ENCODE peak calls at places on chromosomes 4 and X, in nine cellular contexts. Y, F, L, I, K, R, W, O and J are unnamed samples.

GRCh38 chr4:27149541-27150212 is 289.0 kb downstream of the STIM2 start:
- DNase-seq in Y (no peak), F (no peak), L (no peak), I (no peak), K (no peak), R (no peak), W (no peak), O (no peak), J (no peak)

GRCh38 chrX:78979789-78980464 is 34.7 kb downstream of the P2RY10 start:
- DNase-seq in Y (no peak), F (no peak), L (no peak), I (no peak), K (no peak), R (no peak), W (no peak), O (no peak), J (no peak)

GRCh38 chr4:86497980-86498379 is 96.1 kb upstream of the PTPN13 start:
- DNase-seq in Y (no peak), F (no peak), L (no peak), I (no peak), K (peak), R (no peak), W (peak), O (no peak), J (no peak)

GRCh38 chr4:185587065-185587443 is 51.7 kb upstream of the PDLIM3 start:
- DNase-seq in Y (no peak), F (no peak), L (no peak), I (no peak), K (no peak), R (no peak), W (no peak), O (no peak), J (no peak)

GRCh38 chr4:165489786-165490185 is 111.0 kb downstream of the CPE start:
- DNase-seq in Y (no peak), F (no peak), L (no peak), I (no peak), K (no peak), R (no peak), W (no peak), O (no peak), J (no peak)

GRCh38 chrX:107272431-107272921 is 66.1 kb downstream of the DNAAF6 start:
- DNase-seq in Y (no peak), F (peak), L (no peak), I (no peak), K (peak), R (peak), W (peak), O (no peak), J (no peak)

GRCh38 chr4:38565271-38566199 is 98.5 kb upstream of the KLF3 start:
- DNase-seq in Y (peak), F (peak), L (peak), I (no peak), K (no peak), R (no peak), W (peak), O (no peak), J (no peak)

GRCh38 chrX:151902813-151903591 is 9.7 kb upstream of the MAGEA4 start:
- DNase-seq in Y (peak), F (peak), L (peak), I (no peak), K (no peak), R (peak), W (peak), O (peak), J (no peak)

GRCh38 chr4:76781698-76782595 is 116.0 kb downstream of the SOWAHB start:
- DNase-seq in Y (no peak), F (no peak), L (no peak), I (no peak), K (peak), R (no peak), W (no peak), O (no peak), J (no peak)

GRCh38 chr4:72448231-72448630 is 120.8 kb downstream of the ADAMTS3 start:
- DNase-seq in Y (no peak), F (no peak), L (no peak), I (no peak), K (no peak), R (no peak), W (no peak), O (no peak), J (no peak)

GRCh38 chrX:635428-636192 is 5.0 kb downstream of the SHOX start:
- DNase-seq in Y (no peak), F (no peak), L (no peak), I (no peak), K (peak), R (no peak), W (no peak), O (no peak), J (no peak)

GRCh38 chr4:87235020-87235671 is 14.7 kb upstream of the KLHL8 start:
- DNase-seq in Y (no peak), F (no peak), L (no peak), I (no peak), K (no peak), R (no peak), W (no peak), O (no peak), J (no peak)

GRCh38 chr4:6465985-6466384 is 6.4 kb downstream of the PPP2R2C start:
- DNase-seq in Y (no peak), F (no peak), L (no peak), I (peak), K (peak), R (no peak), W (no peak), O (no peak), J (no peak)

GRCh38 chrX:27336466-27337091 is 126.6 kb downstream of the PPP4R3C start:
- DNase-seq in Y (peak), F (peak), L (no peak), I (no peak), K (peak), R (peak), W (peak), O (no peak), J (no peak)

GRCh38 chr4:147057631-147057980 is 111.9 kb upstream of the TTC29 start:
- DNase-seq in Y (peak), F (no peak), L (no peak), I (no peak), K (no peak), R (no peak), W (no peak), O (no peak), J (no peak)

GRCh38 chr4:121376097-121376496 is 4.7 kb downstream of the QRFPR start:
- DNase-seq in Y (no peak), F (no peak), L (no peak), I (no peak), K (no peak), R (no peak), W (no peak), O (no peak), J (no peak)

GRCh38 chr4:156939151-156939550 is 32.4 kb downstream of the PDGFC start:
- DNase-seq in Y (no peak), F (no peak), L (no peak), I (no peak), K (no peak), R (no peak), W (no peak), O (no peak), J (no peak)

GRCh38 chr4:20403317-20403716 is 151.6 kb downstream of the SLIT2 start:
- DNase-seq in Y (no peak), F (no peak), L (no peak), I (no peak), K (no peak), R (no peak), W (no peak), O (no peak), J (no peak)

GRCh38 chr4:20412072-20412471 is 160.4 kb downstream of the SLIT2 start:
- DNase-seq in Y (no peak), F (no peak), L (no peak), I (no peak), K (no peak), R (no peak), W (no peak), O (no peak), J (no peak)

GRCh38 chr4:20403846-20404245 is 152.1 kb downstream of the SLIT2 start:
- DNase-seq in Y (no peak), F (no peak), L (no peak), I (no peak), K (no peak), R (no peak), W (no peak), O (no peak), J (no peak)

GRCh38 chr4:20408596-20408995 is 156.9 kb downstream of the SLIT2 start:
- DNase-seq in Y (no peak), F (no peak), L (no peak), I (no peak), K (no peak), R (no peak), W (no peak), O (no peak), J (no peak)
- H3K4me3 ChIP-seq in Y (no peak), F (no peak), L (no peak), I (no peak), K (no peak), R (no peak), W (no peak), O (no peak), J (no peak)

GRCh38 chrX:115344885-115345653 is 55.6 kb downstream of the LUZP4 start:
- DNase-seq in Y (peak), F (peak), L (peak), I (peak), K (peak), R (peak), W (peak), O (peak), J (peak)

GRCh38 chrX:115345654-115346014 is 56.1 kb downstream of the LUZP4 start:
- DNase-seq in Y (no peak), F (no peak), L (no peak), I (no peak), K (no peak), R (no peak), W (no peak), O (no peak), J (no peak)

GRCh38 chrX:115337735-115338134 is 48.2 kb downstream of the LUZP4 start:
- DNase-seq in Y (no peak), F (no peak), L (no peak), I (no peak), K (no peak), R (no peak), W (peak), O (peak), J (peak)

GRCh38 chrX:115339441-115340025 is 50.0 kb downstream of the LUZP4 start:
- DNase-seq in Y (no peak), F (no peak), L (no peak), I (no peak), K (no peak), R (no peak), W (no peak), O (peak), J (no peak)

GRCh38 chrX:115341421-115341820 is 51.9 kb downstream of the LUZP4 start:
- DNase-seq in Y (no peak), F (no peak), L (no peak), I (no peak), K (no peak), R (no peak), W (no peak), O (no peak), J (no peak)
- H3K27ac ChIP-seq in Y (no peak), F (no peak), L (no peak), I (no peak), K (no peak), R (peak), W (no peak), O (no peak), J (no peak)

DNA sequence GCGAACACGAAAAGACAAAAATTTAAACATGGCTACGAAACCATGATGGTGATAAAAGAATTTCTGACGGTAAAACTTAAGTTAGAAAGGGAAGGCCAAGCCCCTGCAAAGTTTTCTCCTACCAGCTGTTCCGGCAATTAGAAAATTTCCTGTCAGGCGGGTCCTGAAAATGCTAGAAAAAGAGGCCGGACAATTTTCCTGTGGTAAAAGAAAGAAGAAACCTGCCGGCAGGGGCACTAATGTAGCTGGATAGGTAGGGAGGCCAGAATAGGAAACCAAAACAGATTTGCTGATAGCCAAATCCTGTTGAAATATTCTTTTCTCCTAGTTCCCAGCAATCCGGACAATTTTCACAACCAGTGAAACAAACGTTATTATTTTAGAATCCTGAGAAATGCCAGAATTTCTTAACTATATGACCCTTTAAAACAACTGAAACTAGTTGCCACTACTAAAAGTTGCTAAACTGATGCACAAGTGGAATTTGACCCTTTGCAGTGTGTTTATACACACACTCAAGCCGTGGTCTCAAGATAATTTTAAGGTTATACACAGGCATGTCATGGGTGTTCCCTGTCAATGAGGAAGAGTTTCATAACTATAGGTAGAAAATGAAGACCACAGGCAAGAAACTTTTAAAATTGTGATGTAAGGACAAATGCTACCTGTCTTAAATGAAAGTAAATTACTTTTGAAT is 47.8 kb downstream of the RPS6KA3 start:
- DNase-seq in Y (no peak), F (peak), L (no peak), I (no peak), K (no peak), R (peak), W (peak), O (peak), J (no peak)
- H3K4me3 ChIP-seq in Y (no peak), F (no peak), L (peak), I (no peak), K (no peak), R (no peak), W (peak), O (no peak), J (no peak)

GRCh38 chrX:68902706-68903105 is 73.9 kb downstream of the EFNB1 start:
- DNase-seq in Y (no peak), F (no peak), L (no peak), I (no peak), K (no peak), R (no peak), W (no peak), O (no peak), J (no peak)

GRCh38 chrX:68897546-68897945 is 68.7 kb downstream of the EFNB1 start:
- DNase-seq in Y (no peak), F (no peak), L (no peak), I (no peak), K (no peak), R (no peak), W (no peak), O (no peak), J (no peak)

GRCh38 chrX:68898661-68899060 is 69.8 kb downstream of the EFNB1 start:
- DNase-seq in Y (no peak), F (no peak), L (no peak), I (no peak), K (no peak), R (no peak), W (no peak), O (no peak), J (no peak)

GRCh38 chrX:68903111-68903510 is 74.3 kb downstream of the EFNB1 start:
- DNase-seq in Y (no peak), F (no peak), L (no peak), I (no peak), K (no peak), R (no peak), W (no peak), O (no peak), J (no peak)

DNA sequence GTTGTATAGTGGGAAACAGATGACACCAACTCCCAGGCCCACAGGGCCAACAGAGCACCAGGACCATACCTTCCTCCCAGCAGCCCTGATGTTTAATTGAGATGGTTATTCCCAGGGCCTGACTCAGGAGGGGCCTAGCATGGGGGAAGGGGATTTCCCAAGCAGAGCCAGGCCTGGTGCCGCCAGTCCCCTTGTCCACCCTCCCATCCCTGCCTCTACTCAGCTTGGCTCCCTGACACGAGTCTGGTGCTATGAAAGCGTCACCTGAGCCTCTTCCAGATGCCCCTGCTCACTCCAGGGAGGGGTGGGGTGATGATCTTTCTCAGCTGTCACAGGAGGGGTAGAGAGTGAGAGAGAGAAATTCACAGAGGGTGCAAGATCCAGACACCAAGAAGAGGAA is 72.7 kb downstream of the EFNB1 start:
- DNase-seq in Y (no peak), F (no peak), L (no peak), I (no peak), K (no peak), R (no peak), W (no peak), O (no peak), J (no peak)
- H3K27ac ChIP-seq in Y (no peak), F (no peak), L (no peak), I (no peak), K (no peak), R (no peak), W (no peak), O (no peak), J (no peak)

GRCh38 chrX:10617964-10618342 is 2.4 kb downstream of the MID1 start:
- DNase-seq in Y (no peak), F (peak), L (no peak), I (no peak), K (no peak), R (peak), W (no peak), O (no peak), J (no peak)
- H3K4me3 ChIP-seq in Y (peak), F (no peak), L (peak), I (peak), K (peak), R (peak), W (peak), O (no peak), J (peak)

GRCh38 chr4:25060586-25061340 is 30.0 kb upstream of the LGI2 start:
- DNase-seq in Y (no peak), F (no peak), L (no peak), I (no peak), K (no peak), R (no peak), W (no peak), O (peak), J (no peak)
- H3K27ac ChIP-seq in Y (no peak), F (no peak), L (peak), I (no peak), K (no peak), R (no peak), W (no peak), O (peak), J (peak)

DNA sequence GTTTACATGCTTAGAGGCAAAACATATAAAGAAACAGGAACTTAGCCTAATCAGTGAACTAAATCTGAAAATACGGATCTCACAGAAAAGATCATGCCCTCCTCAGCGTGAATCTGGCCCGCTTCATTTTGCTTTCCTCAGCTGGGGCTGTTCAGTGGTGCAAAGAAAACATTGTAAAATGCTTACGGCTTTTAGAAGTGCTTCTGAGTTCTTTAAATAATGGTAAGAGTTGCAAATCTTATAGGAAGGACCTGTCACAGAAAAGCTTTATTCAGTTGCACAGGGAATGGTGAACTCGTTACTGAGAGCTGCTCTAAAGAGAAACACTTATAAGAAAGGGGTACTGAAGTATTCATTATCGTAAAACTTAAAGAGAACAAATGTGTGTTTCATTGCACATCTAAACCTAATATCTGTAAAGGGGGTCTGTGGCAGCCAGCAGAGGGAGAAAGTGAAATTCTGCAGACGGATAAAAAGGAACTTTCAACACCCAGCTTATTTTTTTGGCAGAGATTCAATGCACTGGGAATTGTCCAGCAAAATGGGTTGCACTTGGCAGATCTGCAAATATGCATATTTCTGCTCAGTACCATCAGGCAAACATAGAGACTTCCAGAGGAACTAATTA is 139.2 kb upstream of the ANK2 start:
- DNase-seq in Y (no peak), F (no peak), L (no peak), I (no peak), K (no peak), R (no peak), W (no peak), O (no peak), J (peak)
- H3K4me3 ChIP-seq in Y (no peak), F (no peak), L (peak), I (peak), K (no peak), R (no peak), W (peak), O (peak), J (peak)